ENCODE peak calls at places on chromosomes 7 and 10, in nine cellular contexts. One of them, this sample, is unnamed.
A peak's percentile ranks its signal among the peaks of the same experiment; 100 is the strongest.

GRCh38 chr7:45646207-45646821 is 72.1 kb downstream of the ADCY1 start:
- DNase-seq in PC-3: no peak
- DNase-seq in hepatocyte: no peak
- DNase-seq in stomach: peak; percentile 1
- DNase-seq in uterus: no peak
- DNase-seq in BE2C: no peak
- DNase-seq in fibroblast of lung: no peak
- DNase-seq in psoas muscle: no peak
- DNase-seq in BJ: no peak
- DNase-seq in this sample: no peak

GRCh38 chr10:7449063-7449695 is 38.3 kb upstream of the SFMBT2 start:
- DNase-seq in fibroblast of lung: no peak
- DNase-seq in BE2C: no peak
- DNase-seq in PC-3: no peak
- DNase-seq in BJ: no peak
- DNase-seq in hepatocyte: no peak
- DNase-seq in stomach: no peak
- DNase-seq in uterus: no peak
- DNase-seq in psoas muscle: no peak
- DNase-seq in this sample: no peak

GRCh38 chr7:132755538-132756481 is 179.5 kb upstream of the PLXNA4 start:
- DNase-seq in hepatocyte: no peak
- DNase-seq in psoas muscle: no peak
- DNase-seq in uterus: no peak
- DNase-seq in fibroblast of lung: no peak
- DNase-seq in PC-3: no peak
- DNase-seq in BJ: no peak
- DNase-seq in BE2C: no peak
- DNase-seq in stomach: no peak
- DNase-seq in this sample: no peak

GRCh38 chr10:73247509-73248258 is 629 bp upstream of the DNAJC9 start:
- DNase-seq in BJ: no peak
- DNase-seq in uterus: no peak
- DNase-seq in stomach: no peak
- DNase-seq in PC-3: peak; percentile 50
- DNase-seq in psoas muscle: no peak
- DNase-seq in fibroblast of lung: no peak
- DNase-seq in BE2C: no peak
- DNase-seq in hepatocyte: no peak
- DNase-seq in this sample: peak; percentile 8

GRCh38 chr10:6247041-6247712 is 44.4 kb downstream of the PFKFB3 start:
- DNase-seq in fibroblast of lung: no peak
- DNase-seq in BJ: no peak
- DNase-seq in BE2C: no peak
- DNase-seq in psoas muscle: no peak
- DNase-seq in PC-3: no peak
- DNase-seq in uterus: no peak
- DNase-seq in stomach: no peak
- DNase-seq in hepatocyte: no peak
- DNase-seq in this sample: no peak

GRCh38 chr10:4067552-4068254 is 282.7 kb upstream of the KLF6 start:
- DNase-seq in hepatocyte: no peak
- DNase-seq in fibroblast of lung: no peak
- DNase-seq in BE2C: no peak
- DNase-seq in psoas muscle: no peak
- DNase-seq in PC-3: peak; percentile 56
- DNase-seq in uterus: no peak
- DNase-seq in BJ: no peak
- DNase-seq in stomach: peak; percentile 36
- DNase-seq in this sample: no peak

GRCh38 chr7:156609010-156609877 is 31.3 kb upstream of the RNF32 start:
- DNase-seq in BE2C: no peak
- DNase-seq in uterus: no peak
- DNase-seq in PC-3: no peak
- DNase-seq in BJ: no peak
- DNase-seq in fibroblast of lung: no peak
- DNase-seq in stomach: peak; percentile 51
- DNase-seq in hepatocyte: peak; percentile 68
- DNase-seq in psoas muscle: no peak
- DNase-seq in this sample: no peak

GRCh38 chr7:151382079-151382885 is 27.6 kb downstream of the WDR86 start:
- DNase-seq in uterus: no peak
- DNase-seq in hepatocyte: no peak
- DNase-seq in BJ: no peak
- DNase-seq in stomach: no peak
- DNase-seq in BE2C: no peak
- DNase-seq in fibroblast of lung: no peak
- DNase-seq in psoas muscle: no peak
- DNase-seq in PC-3: no peak
- DNase-seq in this sample: no peak

GRCh38 chr7:154423219-154423618 is 371.0 kb downstream of the DPP6 start:
- DNase-seq in hepatocyte: no peak
- DNase-seq in psoas muscle: peak; percentile 74
- DNase-seq in BE2C: no peak
- DNase-seq in fibroblast of lung: no peak
- DNase-seq in BJ: no peak
- DNase-seq in PC-3: no peak
- DNase-seq in stomach: no peak
- DNase-seq in uterus: no peak
- DNase-seq in this sample: no peak

GRCh38 chr10:48634198-48634983 is 29.5 kb upstream of the ARHGAP22 start:
- DNase-seq in psoas muscle: peak; percentile 70
- DNase-seq in PC-3: no peak
- DNase-seq in BJ: peak; percentile 31
- DNase-seq in stomach: no peak
- DNase-seq in fibroblast of lung: peak; percentile 91
- DNase-seq in BE2C: peak; percentile 69
- DNase-seq in hepatocyte: no peak
- DNase-seq in uterus: no peak
- DNase-seq in this sample: peak; percentile 51

GRCh38 chr7:28419717-28420116 is 7.4 kb downstream of the CREB5 start:
- DNase-seq in uterus: peak; percentile 45
- DNase-seq in stomach: no peak
- DNase-seq in PC-3: peak; percentile 30
- DNase-seq in fibroblast of lung: peak; percentile 99
- DNase-seq in psoas muscle: no peak
- DNase-seq in BJ: peak; percentile 31
- DNase-seq in hepatocyte: no peak
- DNase-seq in BE2C: no peak
- DNase-seq in this sample: no peak

GRCh38 chr7:21107101-21107500 is 320.4 kb upstream of the SP8 start:
- DNase-seq in PC-3: no peak
- DNase-seq in stomach: no peak
- DNase-seq in BJ: no peak
- DNase-seq in uterus: no peak
- DNase-seq in BE2C: no peak
- DNase-seq in psoas muscle: no peak
- DNase-seq in hepatocyte: no peak
- DNase-seq in fibroblast of lung: no peak
- DNase-seq in this sample: no peak

GRCh38 chr10:78375854-78376785 is 342.5 kb downstream of the RPS24 start:
- DNase-seq in BE2C: no peak
- DNase-seq in psoas muscle: no peak
- DNase-seq in uterus: no peak
- DNase-seq in stomach: no peak
- DNase-seq in fibroblast of lung: no peak
- DNase-seq in BJ: no peak
- DNase-seq in hepatocyte: peak; percentile 24
- DNase-seq in PC-3: no peak
- DNase-seq in this sample: no peak

GRCh38 chr7:101882595-101883564 is 65.5 kb downstream of the CUX1 start:
- DNase-seq in psoas muscle: peak; percentile 91
- DNase-seq in BE2C: no peak
- DNase-seq in BJ: peak; percentile 99
- DNase-seq in hepatocyte: peak; percentile 94
- DNase-seq in fibroblast of lung: peak; percentile 100
- DNase-seq in PC-3: peak; percentile 99
- DNase-seq in stomach: peak; percentile 88
- DNase-seq in uterus: peak; percentile 98
- DNase-seq in this sample: no peak
- TF ChIP-seq CTCF in psoas muscle: no peak
- TF ChIP-seq CTCF in BE2C: peak; percentile 6
- TF ChIP-seq CTCF in BJ: no peak
- TF ChIP-seq CTCF in hepatocyte: no peak
- TF ChIP-seq CTCF in fibroblast of lung: no peak
- TF ChIP-seq CTCF in PC-3: no peak
- TF ChIP-seq CTCF in stomach: no peak
- TF ChIP-seq CTCF in uterus: no peak
- TF ChIP-seq CTCF in this sample: no peak

GRCh38 chr7:98228801-98229200 is 17.6 kb downstream of the BHLHA15 start:
- DNase-seq in PC-3: no peak
- DNase-seq in BE2C: no peak
- DNase-seq in uterus: no peak
- DNase-seq in psoas muscle: peak; percentile 42
- DNase-seq in hepatocyte: no peak
- DNase-seq in BJ: no peak
- DNase-seq in stomach: no peak
- DNase-seq in fibroblast of lung: no peak
- DNase-seq in this sample: no peak
- H3K36me3 ChIP-seq in PC-3: no peaks in the 10 kb centered on the region
- H3K36me3 ChIP-seq in BE2C: no peaks in the 10 kb centered on the region
- H3K36me3 ChIP-seq in uterus: no peaks in the 10 kb centered on the region
- H3K36me3 ChIP-seq in psoas muscle: no peaks in the 10 kb centered on the region
- H3K36me3 ChIP-seq in hepatocyte: no peaks in the 10 kb centered on the region
- H3K36me3 ChIP-seq in BJ: peaks cover 3% of the 10 kb centered on the region
- H3K36me3 ChIP-seq in stomach: peaks cover 95% of the 10 kb centered on the region
- H3K36me3 ChIP-seq in fibroblast of lung: peaks cover 3% of the 10 kb centered on the region
- H3K36me3 ChIP-seq in this sample: peaks cover 8% of the 10 kb centered on the region

GRCh38 chr10:103554488-103555320 is 61.2 kb downstream of the NEURL1 start:
- DNase-seq in uterus: peak; percentile 85
- DNase-seq in PC-3: peak; percentile 58
- DNase-seq in stomach: peak; percentile 31
- DNase-seq in BE2C: peak; percentile 86
- DNase-seq in fibroblast of lung: peak; percentile 62
- DNase-seq in psoas muscle: peak; percentile 88
- DNase-seq in BJ: no peak
- DNase-seq in hepatocyte: peak; percentile 83
- DNase-seq in this sample: no peak

GRCh38 chr10:103557455-103557854 is 64.0 kb downstream of the NEURL1 start:
- DNase-seq in psoas muscle: peak; percentile 66
- DNase-seq in BE2C: no peak
- DNase-seq in BJ: no peak
- DNase-seq in uterus: no peak
- DNase-seq in PC-3: no peak
- DNase-seq in stomach: peak; percentile 63
- DNase-seq in fibroblast of lung: no peak
- DNase-seq in hepatocyte: no peak
- DNase-seq in this sample: no peak

GRCh38 chr10:103556383-103557007 is 63.0 kb downstream of the NEURL1 start:
- DNase-seq in fibroblast of lung: no peak
- DNase-seq in BE2C: no peak
- DNase-seq in hepatocyte: no peak
- DNase-seq in stomach: no peak
- DNase-seq in uterus: no peak
- DNase-seq in psoas muscle: peak; percentile 40
- DNase-seq in PC-3: no peak
- DNase-seq in BJ: no peak
- DNase-seq in this sample: no peak

GRCh38 chr10:103555321-103555649 is 61.8 kb downstream of the NEURL1 start:
- DNase-seq in stomach: no peak
- DNase-seq in hepatocyte: no peak
- DNase-seq in fibroblast of lung: no peak
- DNase-seq in BE2C: no peak
- DNase-seq in PC-3: no peak
- DNase-seq in psoas muscle: no peak
- DNase-seq in uterus: no peak
- DNase-seq in BJ: no peak
- DNase-seq in this sample: no peak

GRCh38 chr10:103555712-103556111 is 62.2 kb downstream of the NEURL1 start:
- DNase-seq in fibroblast of lung: no peak
- DNase-seq in uterus: no peak
- DNase-seq in hepatocyte: no peak
- DNase-seq in PC-3: no peak
- DNase-seq in psoas muscle: peak; percentile 47
- DNase-seq in BE2C: no peak
- DNase-seq in stomach: no peak
- DNase-seq in BJ: no peak
- DNase-seq in this sample: no peak
- H3K4me3 ChIP-seq in fibroblast of lung: no peak overlapping the region
- H3K4me3 ChIP-seq in uterus: peak overlapping the region; percentile 49
- H3K4me3 ChIP-seq in hepatocyte: peak overlapping the region; percentile 16
- H3K4me3 ChIP-seq in PC-3: peak overlapping the region; percentile 57
- H3K4me3 ChIP-seq in psoas muscle: peak overlapping the region; percentile 71
- H3K4me3 ChIP-seq in BE2C: peak overlapping the region; percentile 58
- H3K4me3 ChIP-seq in stomach: peak overlapping the region; percentile 54
- H3K4me3 ChIP-seq in BJ: no peak overlapping the region
- H3K4me3 ChIP-seq in this sample: no peak overlapping the region

GRCh38 chr10:115173915-115174443 is 80.8 kb downstream of the ATRNL1 start:
- DNase-seq in uterus: no peak
- DNase-seq in stomach: no peak
- DNase-seq in PC-3: no peak
- DNase-seq in hepatocyte: no peak
- DNase-seq in fibroblast of lung: no peak
- DNase-seq in psoas muscle: no peak
- DNase-seq in BJ: no peak
- DNase-seq in BE2C: no peak
- DNase-seq in this sample: no peak

GRCh38 chr10:115167716-115168115 is 74.6 kb downstream of the ATRNL1 start:
- DNase-seq in psoas muscle: no peak
- DNase-seq in fibroblast of lung: peak; percentile 11
- DNase-seq in BJ: no peak
- DNase-seq in PC-3: no peak
- DNase-seq in stomach: no peak
- DNase-seq in BE2C: no peak
- DNase-seq in hepatocyte: no peak
- DNase-seq in uterus: no peak
- DNase-seq in this sample: no peak

GRCh38 chr10:115171392-115171960 is 78.3 kb downstream of the ATRNL1 start:
- DNase-seq in stomach: no peak
- DNase-seq in PC-3: peak; percentile 28
- DNase-seq in fibroblast of lung: peak; percentile 38
- DNase-seq in BJ: no peak
- DNase-seq in psoas muscle: no peak
- DNase-seq in hepatocyte: peak; percentile 11
- DNase-seq in uterus: no peak
- DNase-seq in BE2C: no peak
- DNase-seq in this sample: no peak
- TF ChIP-seq CTCF in stomach: no peak
- TF ChIP-seq CTCF in PC-3: peak; percentile 49
- TF ChIP-seq CTCF in fibroblast of lung: peak; percentile 26
- TF ChIP-seq CTCF in BJ: peak; percentile 35
- TF ChIP-seq CTCF in psoas muscle: peak; percentile 35
- TF ChIP-seq CTCF in hepatocyte: peak; percentile 60
- TF ChIP-seq CTCF in uterus: peak; percentile 37
- TF ChIP-seq CTCF in BE2C: peak; percentile 18
- TF ChIP-seq CTCF in this sample: peak; percentile 26

DNA sequence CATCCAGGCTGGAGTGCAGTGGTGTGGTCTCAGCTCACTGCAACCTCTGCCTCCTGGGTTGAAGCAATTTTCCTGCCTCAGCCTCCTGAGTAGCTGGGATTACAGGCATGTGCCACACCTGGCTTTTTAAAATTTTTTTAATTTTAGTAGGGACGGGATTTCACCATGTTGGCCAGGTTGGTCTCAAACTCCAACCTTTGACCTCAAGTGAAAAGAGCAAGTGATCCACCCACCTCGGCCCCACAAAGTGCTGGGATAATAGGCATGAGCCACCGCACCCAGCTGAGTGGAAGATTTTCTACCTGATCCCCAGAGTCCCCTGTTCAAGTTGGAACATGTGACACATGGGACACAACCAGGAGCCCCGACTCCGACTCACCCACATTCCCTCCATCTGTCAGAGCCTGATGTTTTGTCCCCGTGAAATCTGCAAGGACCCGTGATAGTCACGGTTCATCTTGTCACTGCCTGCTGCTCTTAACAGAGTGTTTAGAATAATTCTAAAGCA is 104.5 kb downstream of the SMURF1 start:
- DNase-seq in hepatocyte: no peak
- DNase-seq in fibroblast of lung: no peak
- DNase-seq in BJ: no peak
- DNase-seq in stomach: no peak
- DNase-seq in BE2C: no peak
- DNase-seq in PC-3: no peak
- DNase-seq in psoas muscle: no peak
- DNase-seq in uterus: no peak
- DNase-seq in this sample: no peak
- H3K36me3 ChIP-seq in hepatocyte: no peaks in the 10 kb centered on the region
- H3K36me3 ChIP-seq in fibroblast of lung: peaks cover 40% of the 10 kb centered on the region
- H3K36me3 ChIP-seq in BJ: peaks cover 37% of the 10 kb centered on the region
- H3K36me3 ChIP-seq in stomach: peaks cover 88% of the 10 kb centered on the region
- H3K36me3 ChIP-seq in BE2C: peaks cover 64% of the 10 kb centered on the region
- H3K36me3 ChIP-seq in PC-3: peaks cover 58% of the 10 kb centered on the region
- H3K36me3 ChIP-seq in psoas muscle: peaks cover 9% of the 10 kb centered on the region
- H3K36me3 ChIP-seq in uterus: no peaks in the 10 kb centered on the region
- H3K36me3 ChIP-seq in this sample: peaks cover 42% of the 10 kb centered on the region